ENCODE peak calls at places on chromosomes 3 and 15, in four cellular contexts. One of them, this sample, is unnamed.

GRCh38 chr15:91891788-91892187 is 38.3 kb downstream of the SLCO3A1 start:
- DNase-seq in PC-3: no peak
- DNase-seq in fibroblast of the aortic adventitia: no peak
- DNase-seq in cardiac muscle cell: peak
- DNase-seq in this sample: no peak

GRCh38 chr3:187759601-187760000 is 14.3 kb upstream of the BCL6 start:
- DNase-seq in PC-3: no peak
- DNase-seq in fibroblast of the aortic adventitia: peak
- DNase-seq in cardiac muscle cell: no peak
- DNase-seq in this sample: no peak

GRCh38 chr3:64120876-64121275 is 97.6 kb upstream of the PSMD6 start:
- DNase-seq in PC-3: no peak
- DNase-seq in fibroblast of the aortic adventitia: no peak
- DNase-seq in cardiac muscle cell: no peak
- DNase-seq in this sample: no peak

GRCh38 chr3:79257811-79258210 is 510.0 kb downstream of the ROBO1 start:
- DNase-seq in PC-3: no peak
- DNase-seq in fibroblast of the aortic adventitia: no peak
- DNase-seq in cardiac muscle cell: no peak
- DNase-seq in this sample: no peak

GRCh38 chr3:183275418-183275817 is 22.4 kb downstream of the B3GNT5 start:
- DNase-seq in PC-3: peak
- DNase-seq in fibroblast of the aortic adventitia: peak
- DNase-seq in cardiac muscle cell: no peak
- DNase-seq in this sample: no peak

GRCh38 chr3:22713936-22714335 is 489.2 kb upstream of the UBE2E2 start:
- DNase-seq in PC-3: peak
- DNase-seq in fibroblast of the aortic adventitia: peak
- DNase-seq in cardiac muscle cell: no peak
- DNase-seq in this sample: no peak

GRCh38 chr15:28098766-28099554 is at the start of gene OCA2:
- DNase-seq in PC-3: peak
- DNase-seq in fibroblast of the aortic adventitia: peak
- DNase-seq in cardiac muscle cell: peak
- DNase-seq in this sample: no peak

GRCh38 chr3:152444029-152444641 is 175.4 kb downstream of the MBNL1 start:
- DNase-seq in PC-3: peak
- DNase-seq in fibroblast of the aortic adventitia: peak
- DNase-seq in cardiac muscle cell: peak
- DNase-seq in this sample: no peak

GRCh38 chr15:65008989-65009388 is 19.3 kb upstream of the SPG21 start:
- DNase-seq in PC-3: no peak
- DNase-seq in fibroblast of the aortic adventitia: no peak
- DNase-seq in cardiac muscle cell: no peak
- DNase-seq in this sample: no peak

GRCh38 chr3:183213941-183214612 is 39.0 kb upstream of the B3GNT5 start:
- DNase-seq in PC-3: no peak
- DNase-seq in fibroblast of the aortic adventitia: no peak
- DNase-seq in cardiac muscle cell: no peak
- DNase-seq in this sample: no peak

GRCh38 chr3:197038604-197039003 is 9.0 kb upstream of the MELTF start:
- DNase-seq in PC-3: peak
- DNase-seq in fibroblast of the aortic adventitia: no peak
- DNase-seq in cardiac muscle cell: no peak
- DNase-seq in this sample: no peak

GRCh38 chr3:45273681-45274515 is 47.8 kb upstream of the TMEM158 start:
- DNase-seq in PC-3: no peak
- DNase-seq in fibroblast of the aortic adventitia: no peak
- DNase-seq in cardiac muscle cell: no peak
- DNase-seq in this sample: no peak

GRCh38 chr3:138389841-138390581 is 41.6 kb downstream of the MRAS start:
- DNase-seq in PC-3: peak
- DNase-seq in fibroblast of the aortic adventitia: peak
- DNase-seq in cardiac muscle cell: no peak
- DNase-seq in this sample: no peak

GRCh38 chr3:32994045-32994444 is 42.6 kb downstream of the CCR4 start:
- DNase-seq in PC-3: no peak
- DNase-seq in fibroblast of the aortic adventitia: no peak
- DNase-seq in cardiac muscle cell: no peak
- DNase-seq in this sample: no peak

GRCh38 chr3:180543877-180544276 is 58.1 kb upstream of the TTC14 start:
- DNase-seq in PC-3: no peak
- DNase-seq in fibroblast of the aortic adventitia: no peak
- DNase-seq in cardiac muscle cell: no peak
- DNase-seq in this sample: no peak

GRCh38 chr3:113166719-113167492 is 44.5 kb upstream of the BOC start:
- DNase-seq in PC-3: peak
- DNase-seq in fibroblast of the aortic adventitia: peak
- DNase-seq in cardiac muscle cell: peak
- DNase-seq in this sample: no peak

GRCh38 chr3:191963182-191963581 is 502.2 kb downstream of the PYDC2 start:
- DNase-seq in PC-3: peak
- DNase-seq in fibroblast of the aortic adventitia: no peak
- DNase-seq in cardiac muscle cell: no peak
- DNase-seq in this sample: no peak

GRCh38 chr3:10085738-10086137 is 22.3 kb downstream of the FANCD2OS start:
- DNase-seq in PC-3: peak
- DNase-seq in fibroblast of the aortic adventitia: no peak
- DNase-seq in cardiac muscle cell: no peak
- DNase-seq in this sample: no peak

GRCh38 chr3:146187334-146187950 is 26.5 kb upstream of the PLOD2 start:
- DNase-seq in PC-3: peak
- DNase-seq in fibroblast of the aortic adventitia: peak
- DNase-seq in cardiac muscle cell: peak
- DNase-seq in this sample: no peak

GRCh38 chr3:171850324-171850697 is 7.2 kb downstream of the TMEM212 start:
- DNase-seq in PC-3: no peak
- DNase-seq in fibroblast of the aortic adventitia: peak
- DNase-seq in cardiac muscle cell: peak
- DNase-seq in this sample: no peak

GRCh38 chr3:31522152-31522551 is 10.6 kb upstream of the STT3B start:
- DNase-seq in PC-3: no peak
- DNase-seq in fibroblast of the aortic adventitia: no peak
- DNase-seq in cardiac muscle cell: no peak
- DNase-seq in this sample: no peak

GRCh38 chr15:32898991-32899613 is 181.3 kb downstream of the GREM1 start:
- DNase-seq in PC-3: peak
- DNase-seq in fibroblast of the aortic adventitia: no peak
- DNase-seq in cardiac muscle cell: no peak
- DNase-seq in this sample: no peak

GRCh38 chr3:27533718-27534578 is 49.8 kb upstream of the SLC4A7 start:
- DNase-seq in PC-3: peak
- DNase-seq in fibroblast of the aortic adventitia: peak
- DNase-seq in cardiac muscle cell: no peak
- DNase-seq in this sample: no peak
- TF ChIP-seq CTCF in PC-3: peak
- TF ChIP-seq CTCF in fibroblast of the aortic adventitia: peak
- TF ChIP-seq CTCF in cardiac muscle cell: peak
- TF ChIP-seq CTCF in this sample: no peak

DNA sequence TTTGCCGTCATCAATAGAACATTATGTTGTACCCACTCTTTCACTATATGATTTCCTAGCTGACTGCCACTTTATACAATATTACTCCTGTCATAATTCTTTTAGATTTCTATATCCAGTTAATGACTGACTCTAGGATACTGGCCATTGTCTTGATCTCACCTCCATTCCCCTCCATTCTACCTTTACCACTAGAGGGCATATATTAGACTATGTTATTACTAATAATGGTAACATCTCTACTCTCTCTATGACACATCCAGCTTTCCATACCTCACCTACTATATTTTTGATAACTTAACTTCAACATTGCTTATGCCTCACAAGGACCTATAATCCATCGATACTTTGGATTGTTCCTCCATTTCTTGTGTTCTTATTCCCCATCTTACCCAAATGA is 31.4 kb upstream of the POU1F1 start:
- DNase-seq in PC-3: peak
- DNase-seq in fibroblast of the aortic adventitia: no peak
- DNase-seq in cardiac muscle cell: no peak
- DNase-seq in this sample: no peak
- TF ChIP-seq CTCF in PC-3: peak
- TF ChIP-seq CTCF in fibroblast of the aortic adventitia: no peak
- TF ChIP-seq CTCF in cardiac muscle cell: peak
- TF ChIP-seq CTCF in this sample: no peak

GRCh38 chr3:80559701-80560100 is 791.9 kb upstream of the ROBO1 start:
- DNase-seq in PC-3: no peak
- DNase-seq in fibroblast of the aortic adventitia: no peak
- DNase-seq in cardiac muscle cell: no peak
- DNase-seq in this sample: no peak
- TF ChIP-seq CTCF in PC-3: peak
- TF ChIP-seq CTCF in fibroblast of the aortic adventitia: no peak
- TF ChIP-seq CTCF in cardiac muscle cell: no peak
- TF ChIP-seq CTCF in this sample: no peak

GRCh38 chr15:83435782-83436181 is 11.4 kb upstream of the SH3GL3 start:
- DNase-seq in PC-3: peak
- DNase-seq in fibroblast of the aortic adventitia: no peak
- DNase-seq in cardiac muscle cell: no peak
- DNase-seq in this sample: no peak

GRCh38 chr15:83435202-83435601 is 11.9 kb upstream of the SH3GL3 start:
- DNase-seq in PC-3: peak
- DNase-seq in fibroblast of the aortic adventitia: no peak
- DNase-seq in cardiac muscle cell: no peak
- DNase-seq in this sample: no peak

DNA sequence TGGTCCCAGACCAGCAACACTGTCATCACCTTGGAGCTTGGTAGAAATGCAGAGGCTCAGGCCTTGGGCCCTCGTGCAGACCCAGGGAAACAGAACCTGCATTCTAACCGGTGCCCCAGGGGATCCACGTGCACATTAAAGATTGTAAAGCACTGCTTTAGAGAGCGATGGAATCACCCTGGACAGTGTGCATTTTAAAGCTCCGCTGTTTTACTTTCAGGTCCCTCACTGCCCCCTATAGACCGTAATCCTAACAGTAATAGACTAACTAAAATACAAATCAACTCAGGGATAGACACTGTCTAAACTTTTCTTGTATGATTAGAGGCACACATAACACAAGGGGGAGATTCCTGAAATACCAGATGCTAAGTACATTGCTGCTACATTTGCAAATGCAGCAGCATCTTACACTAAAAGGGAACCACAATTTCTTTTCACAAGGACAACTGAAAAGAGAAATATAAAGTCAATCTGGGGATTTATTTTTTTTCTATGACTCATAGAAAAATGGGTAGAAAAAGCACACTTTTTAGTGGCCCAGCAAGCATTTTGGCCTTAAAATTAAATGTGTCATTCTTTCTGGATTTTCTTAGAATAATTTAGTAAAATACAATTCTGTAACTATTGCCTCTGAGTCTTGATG is 10.5 kb upstream of the SH3GL3 start:
- DNase-seq in PC-3: peak
- DNase-seq in fibroblast of the aortic adventitia: peak
- DNase-seq in cardiac muscle cell: peak
- DNase-seq in this sample: no peak
- TF ChIP-seq CTCF in PC-3: peak
- TF ChIP-seq CTCF in fibroblast of the aortic adventitia: peak
- TF ChIP-seq CTCF in cardiac muscle cell: peak
- TF ChIP-seq CTCF in this sample: no peak

GRCh38 chr3:127823590-127823857 is 1.2 kb upstream of the MGLL start:
- DNase-seq in PC-3: no peak
- DNase-seq in fibroblast of the aortic adventitia: no peak
- DNase-seq in cardiac muscle cell: no peak
- DNase-seq in this sample: no peak

GRCh38 chr3:127824151-127824825 is 2.0 kb upstream of the MGLL start:
- DNase-seq in PC-3: no peak
- DNase-seq in fibroblast of the aortic adventitia: no peak
- DNase-seq in cardiac muscle cell: no peak
- DNase-seq in this sample: no peak

GRCh38 chr3:127827808-127828207 is 5.5 kb upstream of the MGLL start:
- DNase-seq in PC-3: no peak
- DNase-seq in fibroblast of the aortic adventitia: no peak
- DNase-seq in cardiac muscle cell: no peak
- DNase-seq in this sample: no peak

GRCh38 chr3:127822836-127823589 is 698 bp upstream of the MGLL start:
- DNase-seq in PC-3: peak
- DNase-seq in fibroblast of the aortic adventitia: peak
- DNase-seq in cardiac muscle cell: peak
- DNase-seq in this sample: no peak

DNA sequence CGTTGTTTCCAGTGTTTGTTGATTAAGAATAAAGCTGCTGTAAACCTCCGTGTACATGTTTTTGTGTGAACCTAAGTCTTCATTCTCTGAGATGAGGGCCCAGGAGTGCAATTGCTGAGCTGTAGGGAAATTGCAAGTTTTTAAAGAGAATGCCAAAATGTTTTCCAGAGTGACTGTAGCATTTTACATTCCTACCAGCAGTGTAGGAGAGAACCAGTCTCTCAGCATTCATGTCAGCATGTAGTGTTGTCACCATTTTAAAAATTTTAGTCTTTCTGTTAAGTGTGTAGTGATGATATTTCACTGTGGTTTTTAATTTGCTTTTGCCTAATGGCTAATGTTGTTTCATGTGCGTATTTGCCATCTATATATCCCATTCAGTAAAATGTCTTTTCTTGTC is 3.4 kb upstream of the MGLL start:
- DNase-seq in PC-3: no peak
- DNase-seq in fibroblast of the aortic adventitia: peak
- DNase-seq in cardiac muscle cell: no peak
- DNase-seq in this sample: no peak
- TF ChIP-seq CTCF in PC-3: no peak
- TF ChIP-seq CTCF in fibroblast of the aortic adventitia: peak
- TF ChIP-seq CTCF in cardiac muscle cell: no peak
- TF ChIP-seq CTCF in this sample: no peak

GRCh38 chr3:42635111-42635510 is 18.4 kb upstream of the ZBTB47 start:
- DNase-seq in PC-3: peak
- DNase-seq in fibroblast of the aortic adventitia: peak
- DNase-seq in cardiac muscle cell: no peak
- DNase-seq in this sample: no peak
- TF ChIP-seq CTCF in PC-3: peak
- TF ChIP-seq CTCF in fibroblast of the aortic adventitia: no peak
- TF ChIP-seq CTCF in cardiac muscle cell: peak
- TF ChIP-seq CTCF in this sample: no peak

GRCh38 chr15:90638241-90638691 is 78.9 kb upstream of the BLM start:
- DNase-seq in PC-3: no peak
- DNase-seq in fibroblast of the aortic adventitia: no peak
- DNase-seq in cardiac muscle cell: no peak
- DNase-seq in this sample: no peak
- TF ChIP-seq CTCF in PC-3: no peak
- TF ChIP-seq CTCF in fibroblast of the aortic adventitia: no peak
- TF ChIP-seq CTCF in cardiac muscle cell: no peak
- TF ChIP-seq CTCF in this sample: no peak

GRCh38 chr3:26369133-26369532 is 253.4 kb upstream of the LRRC3B start:
- DNase-seq in PC-3: no peak
- DNase-seq in fibroblast of the aortic adventitia: no peak
- DNase-seq in cardiac muscle cell: no peak
- DNase-seq in this sample: no peak
- TF ChIP-seq CTCF in PC-3: no peak
- TF ChIP-seq CTCF in fibroblast of the aortic adventitia: no peak
- TF ChIP-seq CTCF in cardiac muscle cell: no peak
- TF ChIP-seq CTCF in this sample: no peak

This sample was measured in omental fat pad.